ENCODE peak calls at places on chromosome 21, in eight cellular contexts. K is NCI-H2081; D is ELR; L is naive thymus-derived CD4-positive, alpha-beta T cell; M is ACHN; P is activated naive CD4-positive, alpha-beta T cell treated with anti-CD3 and anti-CD28 coated beads, Interleukin-2, amount 10 ng/mL, durations not matched to agents 7 days and 5 days; T is activated CD4-positive, CD25-positive, alpha-beta regulatory T cell; E is NCI-H1105. N is an unnamed sample.

GRCh38 chr21:41899431-41900202 is 20.5 kb upstream of the PRDM15 start:
- DNase-seq in K (no peak), D (no peak), L (peak), M (no peak), P (peak), T (no peak), E (no peak), N (no peak)

GRCh38 chr21:39326607-39327307 is 13.3 kb upstream of the BRWD1 start:
- DNase-seq in K (no peak), D (no peak), L (no peak), M (no peak), P (no peak), T (no peak), E (no peak), N (no peak)

GRCh38 chr21:21163904-21164303 is 165.7 kb downstream of the NCAM2 start:
- DNase-seq in K (peak), D (peak), L (peak), M (peak), P (peak), T (peak), E (peak), N (peak)

GRCh38 chr21:33492571-33492970 is 1.1 kb upstream of the DNAJC28 start:
- DNase-seq in K (no peak), D (peak), L (no peak), M (no peak), P (no peak), T (no peak), E (no peak), N (no peak)

GRCh38 chr21:23963454-23963853 is 1643.8 kb downstream of the MRPL39 start:
- DNase-seq in K (peak), D (peak), L (no peak), M (no peak), P (no peak), T (no peak), E (no peak), N (no peak)

GRCh38 chr21:43835061-43835460 is 30.0 kb upstream of the AGPAT3 start:
- DNase-seq in K (no peak), D (no peak), L (no peak), M (no peak), P (no peak), T (no peak), E (no peak), N (no peak)

GRCh38 chr21:32705139-32705538 is 22.7 kb downstream of the SYNJ1 start:
- DNase-seq in K (no peak), D (no peak), L (no peak), M (no peak), P (no peak), T (no peak), E (no peak), N (no peak)

GRCh38 chr21:45420623-45421041 is 15.7 kb downstream of the COL18A1 start:
- DNase-seq in K (no peak), D (no peak), L (no peak), M (peak), P (no peak), T (no peak), E (no peak), N (peak)

GRCh38 chr21:33640697-33641338 is 723 bp downstream of the CRYZL1 start:
- DNase-seq in K (no peak), D (peak), L (no peak), M (peak), P (peak), T (no peak), E (peak), N (no peak)

GRCh38 chr21:34613679-34614442 is 1.1 kb downstream of the RCAN1 start:
- DNase-seq in K (no peak), D (peak), L (no peak), M (no peak), P (no peak), T (no peak), E (no peak), N (no peak)

GRCh38 chr21:34185051-34185750 is 111.8 kb downstream of the MRPS6 start:
- DNase-seq in K (no peak), D (no peak), L (no peak), M (no peak), P (no peak), T (no peak), E (no peak), N (no peak)

GRCh38 chr21:24428539-24429186 is 1178.6 kb downstream of the MRPL39 start:
- DNase-seq in K (peak), D (peak), L (peak), M (no peak), P (peak), T (no peak), E (no peak), N (no peak)

GRCh38 chr21:44089001-44089911 is 17.9 kb upstream of the PWP2 start:
- DNase-seq in K (no peak), D (no peak), L (peak), M (peak), P (peak), T (no peak), E (no peak), N (peak)

GRCh38 chr21:42741056-42741455 is 87.6 kb downstream of the PDE9A start:
- DNase-seq in K (no peak), D (no peak), L (no peak), M (no peak), P (no peak), T (no peak), E (no peak), N (no peak)

GRCh38 chr21:43467785-43468184 is 40.9 kb upstream of the SIK1 start:
- DNase-seq in K (no peak), D (no peak), L (no peak), M (no peak), P (peak), T (no peak), E (no peak), N (no peak)

GRCh38 chr21:45576838-45577737 is 34.8 kb upstream of the SLC19A1 start:
- DNase-seq in K (no peak), D (no peak), L (no peak), M (no peak), P (no peak), T (no peak), E (no peak), N (no peak)

GRCh38 chr21:42164064-42164789 is 54.7 kb upstream of the ABCG1 start:
- DNase-seq in K (peak), D (peak), L (peak), M (peak), P (peak), T (peak), E (peak), N (peak)

GRCh38 chr21:37244506-37245083 is 22.5 kb downstream of the VPS26C start:
- DNase-seq in K (no peak), D (no peak), L (no peak), M (no peak), P (peak), T (no peak), E (no peak), N (no peak)

GRCh38 chr21:16633851-16634521 is 878.9 kb upstream of the CXADR start:
- DNase-seq in K (peak), D (no peak), L (no peak), M (no peak), P (no peak), T (no peak), E (no peak), N (no peak)

GRCh38 chr21:34274001-34274400 is 89.8 kb upstream of the KCNE2 start:
- DNase-seq in K (no peak), D (peak), L (no peak), M (no peak), P (no peak), T (no peak), E (no peak), N (no peak)

GRCh38 chr21:41809891-41810596 is 43.2 kb upstream of the RIPK4 start:
- DNase-seq in K (no peak), D (no peak), L (no peak), M (no peak), P (no peak), T (no peak), E (no peak), N (no peak)

GRCh38 chr21:34885125-34885524 is 164.0 kb downstream of the RUNX1 start:
- DNase-seq in K (no peak), D (peak), L (no peak), M (no peak), P (no peak), T (no peak), E (no peak), N (no peak)

GRCh38 chr21:15788847-15789548 is 59.2 kb downstream of the USP25 start:
- DNase-seq in K (no peak), D (peak), L (no peak), M (no peak), P (no peak), T (no peak), E (no peak), N (no peak)

GRCh38 chr21:42781150-42781980 is 98.0 kb downstream of the WDR4 start:
- DNase-seq in K (no peak), D (no peak), L (no peak), M (peak), P (peak), T (no peak), E (peak), N (peak)

GRCh38 chr21:24265987-24266386 is 1341.3 kb downstream of the MRPL39 start:
- DNase-seq in K (no peak), D (no peak), L (no peak), M (no peak), P (no peak), T (no peak), E (no peak), N (no peak)

GRCh38 chr21:18970416-18970815 is 566.8 kb upstream of the TMPRSS15 start:
- DNase-seq in K (no peak), D (no peak), L (no peak), M (no peak), P (no peak), T (no peak), E (no peak), N (no peak)

GRCh38 chr21:41706678-41707077 is 60.2 kb downstream of the RIPK4 start:
- DNase-seq in K (no peak), D (peak), L (no peak), M (no peak), P (no peak), T (no peak), E (no peak), N (peak)

GRCh38 chr21:43918385-43918947 is 53.4 kb downstream of the AGPAT3 start:
- DNase-seq in K (no peak), D (no peak), L (no peak), M (no peak), P (no peak), T (no peak), E (no peak), N (no peak)

GRCh38 chr21:30146558-30147282 is 19.9 kb downstream of the CLDN17 start:
- DNase-seq in K (peak), D (no peak), L (no peak), M (no peak), P (no peak), T (no peak), E (no peak), N (no peak)

GRCh38 chr21:34129971-34130597 is 56.7 kb downstream of the MRPS6 start:
- DNase-seq in K (no peak), D (no peak), L (no peak), M (no peak), P (no peak), T (no peak), E (no peak), N (no peak)

GRCh38 chr21:33025471-33026298 is at the start of gene OLIG2:
- DNase-seq in K (peak), D (peak), L (no peak), M (no peak), P (no peak), T (no peak), E (peak), N (no peak)

GRCh38 chr21:35095859-35096291 is 46.8 kb upstream of the RUNX1 start:
- DNase-seq in K (no peak), D (no peak), L (no peak), M (no peak), P (no peak), T (no peak), E (no peak), N (no peak)

GRCh38 chr21:45570826-45571601 is 28.8 kb upstream of the SLC19A1 start:
- DNase-seq in K (no peak), D (peak), L (no peak), M (no peak), P (no peak), T (no peak), E (no peak), N (no peak)